ENCODE peak calls at places on chromosomes 1 and 21, in five cellular contexts. One of them, this sample, is unnamed.

GRCh38 chr1:234320549-234320948 is 52.7 kb upstream of the COA6 start:
- DNase-seq in NB4: no peak
- DNase-seq in endothelial cell: no peak
- DNase-seq in A673: no peak
- DNase-seq in PC-9: no peak
- DNase-seq in this sample: no peak

GRCh38 chr1:66351913-66352312 is 182.0 kb upstream of the SGIP1 start:
- DNase-seq in NB4: peak; percentile 67
- DNase-seq in endothelial cell: no peak
- DNase-seq in A673: no peak
- DNase-seq in PC-9: no peak
- DNase-seq in this sample: peak; percentile 7

GRCh38 chr1:154726443-154726842 is 118.5 kb upstream of the ADAR start:
- DNase-seq in NB4: no peak
- DNase-seq in endothelial cell: no peak
- DNase-seq in A673: no peak
- DNase-seq in PC-9: no peak
- DNase-seq in this sample: no peak

GRCh38 chr1:25803368-25803767 is 3.4 kb downstream of the SELENON start:
- DNase-seq in NB4: no peak
- DNase-seq in endothelial cell: no peak
- DNase-seq in A673: no peak
- DNase-seq in PC-9: no peak
- DNase-seq in this sample: no peak

GRCh38 chr1:107829083-107829771 is 135.8 kb downstream of the VAV3 start:
- DNase-seq in NB4: peak; percentile 64
- DNase-seq in endothelial cell: no peak
- DNase-seq in A673: peak; percentile 54
- DNase-seq in PC-9: no peak
- DNase-seq in this sample: peak; percentile 35

GRCh38 chr1:228401782-228402637 is 4.6 kb downstream of the TRIM11 start:
- DNase-seq in NB4: no peak
- DNase-seq in endothelial cell: no peak
- DNase-seq in A673: no peak
- DNase-seq in PC-9: no peak
- DNase-seq in this sample: no peak

GRCh38 chr1:160133990-160134770 is 17.2 kb upstream of the ATP1A4 start:
- DNase-seq in NB4: peak; percentile 65
- DNase-seq in endothelial cell: no peak
- DNase-seq in A673: no peak
- DNase-seq in PC-9: no peak
- DNase-seq in this sample: no peak

GRCh38 chr1:22875851-22876250 is 96.8 kb downstream of the LACTBL1 start:
- DNase-seq in NB4: no peak
- DNase-seq in endothelial cell: no peak
- DNase-seq in A673: no peak
- DNase-seq in PC-9: no peak
- DNase-seq in this sample: no peak

GRCh38 chr21:37408464-37409193 is 42.1 kb downstream of the DYRK1A start:
- DNase-seq in NB4: no peak
- DNase-seq in endothelial cell: no peak
- DNase-seq in A673: no peak
- DNase-seq in PC-9: no peak
- DNase-seq in this sample: no peak

GRCh38 chr1:177945943-177946650 is 23.8 kb downstream of the SEC16B start:
- DNase-seq in NB4: peak; percentile 64
- DNase-seq in endothelial cell: peak; percentile 73
- DNase-seq in A673: peak; percentile 91
- DNase-seq in PC-9: peak; percentile 57
- DNase-seq in this sample: peak; percentile 40

GRCh38 chr1:159171688-159172501 is 480 bp downstream of the CADM3 start:
- DNase-seq in NB4: no peak
- DNase-seq in endothelial cell: peak; percentile 26
- DNase-seq in A673: no peak
- DNase-seq in PC-9: no peak
- DNase-seq in this sample: no peak

GRCh38 chr1:97849350-97850339 is 71.2 kb downstream of the DPYD start:
- DNase-seq in NB4: peak; percentile 84
- DNase-seq in endothelial cell: no peak
- DNase-seq in A673: peak; percentile 92
- DNase-seq in PC-9: no peak
- DNase-seq in this sample: peak; percentile 29

GRCh38 chr1:84973493-84974334 is 23.2 kb downstream of the MCOLN2 start:
- DNase-seq in NB4: peak; percentile 27
- DNase-seq in endothelial cell: no peak
- DNase-seq in A673: peak; percentile 15
- DNase-seq in PC-9: no peak
- DNase-seq in this sample: no peak

GRCh38 chr1:93448292-93448982 is 519 bp downstream of the FNBP1L start:
- DNase-seq in NB4: peak; percentile 9
- DNase-seq in endothelial cell: peak; percentile 56
- DNase-seq in A673: peak; percentile 78
- DNase-seq in PC-9: peak; percentile 63
- DNase-seq in this sample: no peak
- TF ChIP-seq CTCF in NB4: no peak
- TF ChIP-seq CTCF in endothelial cell: no peak
- TF ChIP-seq CTCF in A673: no peak
- TF ChIP-seq CTCF in PC-9: no peak
- TF ChIP-seq CTCF in this sample: no peak

GRCh38 chr1:43270421-43271095 is 775 bp downstream of the TMEM125 start:
- DNase-seq in NB4: no peak
- DNase-seq in endothelial cell: no peak
- DNase-seq in A673: peak; percentile 22
- DNase-seq in PC-9: peak; percentile 96
- DNase-seq in this sample: no peak
- TF ChIP-seq CTCF in NB4: no peak
- TF ChIP-seq CTCF in endothelial cell: no peak
- TF ChIP-seq CTCF in A673: no peak
- TF ChIP-seq CTCF in PC-9: no peak
- TF ChIP-seq CTCF in this sample: no peak

GRCh38 chr1:44524180-44524579 is 119.1 kb downstream of the RNF220 start:
- DNase-seq in NB4: no peak
- DNase-seq in endothelial cell: peak; percentile 62
- DNase-seq in A673: no peak
- DNase-seq in PC-9: no peak
- DNase-seq in this sample: no peak
- TF ChIP-seq CTCF in NB4: no peak
- TF ChIP-seq CTCF in endothelial cell: no peak
- TF ChIP-seq CTCF in A673: no peak
- TF ChIP-seq CTCF in PC-9: no peak
- TF ChIP-seq CTCF in this sample: no peak

DNA sequence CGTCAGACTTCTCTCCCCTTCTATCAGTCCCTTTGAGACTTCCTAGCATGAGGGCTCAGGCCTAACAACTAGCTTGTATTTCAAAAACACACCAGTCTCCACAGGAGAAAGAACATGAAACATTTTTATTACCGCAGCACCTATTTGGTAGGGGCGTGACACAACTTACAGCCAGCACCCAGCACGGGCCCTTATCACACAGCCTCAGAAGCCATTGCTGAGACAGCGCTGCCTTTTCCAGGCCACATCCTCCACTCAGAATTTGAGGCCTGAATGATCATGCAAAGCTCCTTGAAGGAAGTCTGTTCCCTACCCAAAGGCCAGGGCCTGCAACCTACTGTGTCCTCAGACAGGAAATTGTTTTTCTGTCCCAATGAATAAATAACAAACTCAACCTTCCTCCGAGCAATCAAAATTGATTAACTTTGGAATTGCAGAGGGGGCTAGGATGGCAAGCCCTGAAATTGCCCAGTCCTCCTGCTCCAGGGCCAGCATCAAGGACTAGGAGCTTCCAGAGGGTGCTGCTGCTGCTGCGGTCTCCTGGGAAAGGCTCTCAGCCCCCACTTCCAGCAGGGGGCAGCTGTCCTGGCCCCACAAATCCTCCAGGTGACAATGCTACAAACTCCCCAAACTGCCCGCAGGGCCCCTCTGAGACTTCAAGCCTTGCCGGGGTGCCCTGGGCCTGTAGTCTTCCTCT is 94.3 kb upstream of the GALNT2 start:
- DNase-seq in NB4: peak; percentile 6
- DNase-seq in endothelial cell: peak; percentile 12
- DNase-seq in A673: peak; percentile 10
- DNase-seq in PC-9: no peak
- DNase-seq in this sample: no peak
- TF ChIP-seq CTCF in NB4: peak; percentile 17
- TF ChIP-seq CTCF in endothelial cell: no peak
- TF ChIP-seq CTCF in A673: peak; percentile 34
- TF ChIP-seq CTCF in PC-9: peak; percentile 33
- TF ChIP-seq CTCF in this sample: peak; percentile 12